ENCODE peak calls at places on chromosomes 11 and 22, in five cellular contexts. F is endothelial cell, C is cardiac fibroblast, N is PC-3, G is skeletal muscle cell. J is an unnamed sample.

GRCh38 chr22:37676691-37677627 is 1.5 kb downstream of the LGALS1 start:
- DNase-seq in F (peak; percentile 74), C (peak; percentile 97), N (peak; percentile 93), G (peak; percentile 92), J (peak; percentile 92)

GRCh38 chr11:119375629-119376196 is 5.8 kb downstream of the USP2 start:
- DNase-seq in F (no peak), C (peak; percentile 83), N (no peak), G (peak; percentile 69), J (peak; percentile 83)

GRCh38 chr11:114180301-114181055 is 115.7 kb upstream of the NNMT start:
- DNase-seq in F (peak; percentile 31), C (no peak), N (peak; percentile 51), G (no peak), J (no peak)

GRCh38 chr22:17569971-17570511 is 6.7 kb downstream of the SLC25A18 start:
- DNase-seq in F (no peak), C (peak; percentile 72), N (peak; percentile 17), G (peak; percentile 55), J (no peak)

GRCh38 chr11:33832676-33833075 is 58.4 kb upstream of the FBXO3 start:
- DNase-seq in F (no peak), C (no peak), N (no peak), G (no peak), J (no peak)

GRCh38 chr11:112321521-112322172 is 61.0 kb upstream of the PLET1 start:
- DNase-seq in F (no peak), C (peak; percentile 92), N (peak; percentile 96), G (peak; percentile 91), J (no peak)

GRCh38 chr11:102012946-102013345 is 34.3 kb upstream of the CFAP300 start:
- DNase-seq in F (no peak), C (no peak), N (no peak), G (no peak), J (no peak)

GRCh38 chr22:49391436-49391835 is 436.2 kb downstream of the BRD1 start:
- DNase-seq in F (no peak), C (no peak), N (no peak), G (no peak), J (no peak)

GRCh38 chr11:3219281-3219892 is 774 bp upstream of the MRGPRG start:
- DNase-seq in F (no peak), C (no peak), N (no peak), G (no peak), J (no peak)

GRCh38 chr11:27353593-27354358 is 9.2 kb downstream of the CCDC34 start:
- DNase-seq in F (no peak), C (peak; percentile 64), N (no peak), G (peak; percentile 44), J (peak; percentile 34)

GRCh38 chr11:107043242-107043991 is 25.1 kb upstream of the GUCY1A2 start:
- DNase-seq in F (no peak), C (peak; percentile 85), N (peak; percentile 81), G (peak; percentile 87), J (peak; percentile 91)

GRCh38 chr11:79762271-79762935 is 321.6 kb upstream of the TENM4 start:
- DNase-seq in F (no peak), C (no peak), N (peak; percentile 11), G (no peak), J (no peak)

GRCh38 chr22:42906605-42907338 is 49.7 kb upstream of the ARFGAP3 start:
- DNase-seq in F (no peak), C (peak; percentile 86), N (no peak), G (no peak), J (no peak)

GRCh38 chr11:9701799-9702198 is 37.9 kb downstream of the SWAP70 start:
- DNase-seq in F (no peak), C (no peak), N (no peak), G (no peak), J (no peak)

GRCh38 chr11:26149585-26149984 is 182.3 kb upstream of the ANO3 start:
- DNase-seq in F (no peak), C (no peak), N (no peak), G (no peak), J (no peak)